ENCODE peak calls at places on chromosomes 3 and 15, in seven cellular contexts. One of them, this sample, is unnamed.
A peak's percentile ranks its signal among the peaks of the same experiment; 100 is the strongest.

GRCh38 chr15:81018197-81018596 is 17.5 kb downstream of the TLNRD1 start:
- DNase-seq in H9: no peak
- DNase-seq in neuronal stem cell: no peak
- DNase-seq in trophoblast cell: no peak
- DNase-seq in H1: no peak
- DNase-seq in IMR-90: no peak
- DNase-seq in mesenchymal stem cell: no peak
- DNase-seq in this sample: no peak

GRCh38 chr15:72312605-72313447 is 7.1 kb downstream of the CELF6 start:
- DNase-seq in H9: peak; percentile 86
- DNase-seq in neuronal stem cell: peak; percentile 48
- DNase-seq in trophoblast cell: peak; percentile 73
- DNase-seq in H1: peak; percentile 70
- DNase-seq in IMR-90: peak; percentile 62
- DNase-seq in mesenchymal stem cell: peak; percentile 73
- DNase-seq in this sample: peak; percentile 86

GRCh38 chr15:80152896-80153876 is at the start of gene FAH:
- DNase-seq in H9: peak; percentile 51
- DNase-seq in neuronal stem cell: no peak
- DNase-seq in trophoblast cell: peak; percentile 69
- DNase-seq in H1: peak; percentile 62
- DNase-seq in IMR-90: peak; percentile 53
- DNase-seq in mesenchymal stem cell: peak; percentile 85
- DNase-seq in this sample: peak; percentile 62

GRCh38 chr3:124034016-124034808 is 42.3 kb upstream of the ROPN1 start:
- DNase-seq in H9: peak; percentile 41
- DNase-seq in neuronal stem cell: peak; percentile 36
- DNase-seq in trophoblast cell: no peak
- DNase-seq in H1: peak; percentile 63
- DNase-seq in IMR-90: no peak
- DNase-seq in mesenchymal stem cell: peak; percentile 6
- DNase-seq in this sample: peak; percentile 11

GRCh38 chr3:40008796-40009195 is 199.4 kb downstream of the MYRIP start:
- DNase-seq in H9: no peak
- DNase-seq in neuronal stem cell: no peak
- DNase-seq in trophoblast cell: no peak
- DNase-seq in H1: no peak
- DNase-seq in IMR-90: no peak
- DNase-seq in mesenchymal stem cell: no peak
- DNase-seq in this sample: no peak

GRCh38 chr3:116148881-116149530 is 296.3 kb downstream of the LSAMP start:
- DNase-seq in H9: no peak
- DNase-seq in neuronal stem cell: no peak
- DNase-seq in trophoblast cell: no peak
- DNase-seq in H1: no peak
- DNase-seq in IMR-90: peak; percentile 63
- DNase-seq in mesenchymal stem cell: peak; percentile 44
- DNase-seq in this sample: peak; percentile 13

GRCh38 chr3:81620813-81621212 is 140.6 kb downstream of the GBE1 start:
- DNase-seq in H9: no peak
- DNase-seq in neuronal stem cell: no peak
- DNase-seq in trophoblast cell: no peak
- DNase-seq in H1: no peak
- DNase-seq in IMR-90: no peak
- DNase-seq in mesenchymal stem cell: no peak
- DNase-seq in this sample: no peak

GRCh38 chr3:184145120-184145524 is 10.0 kb downstream of the EIF2B5 start:
- DNase-seq in H9: peak; percentile 62
- DNase-seq in neuronal stem cell: no peak
- DNase-seq in trophoblast cell: peak; percentile 43
- DNase-seq in H1: peak; percentile 62
- DNase-seq in IMR-90: peak; percentile 61
- DNase-seq in mesenchymal stem cell: peak; percentile 30
- DNase-seq in this sample: peak; percentile 79

GRCh38 chr3:127428344-127429001 is 140.6 kb upstream of the PRR20G start:
- DNase-seq in H9: peak; percentile 23
- DNase-seq in neuronal stem cell: no peak
- DNase-seq in trophoblast cell: no peak
- DNase-seq in H1: peak; percentile 37
- DNase-seq in IMR-90: no peak
- DNase-seq in mesenchymal stem cell: no peak
- DNase-seq in this sample: peak; percentile 28

GRCh38 chr15:65305776-65306175 is 1.3 kb downstream of the RNU5B-1 start:
- DNase-seq in H9: no peak
- DNase-seq in neuronal stem cell: no peak
- DNase-seq in trophoblast cell: no peak
- DNase-seq in H1: no peak
- DNase-seq in IMR-90: no peak
- DNase-seq in mesenchymal stem cell: peak; percentile 74
- DNase-seq in this sample: no peak

GRCh38 chr15:68210821-68211655 is 5.9 kb upstream of the CALML4 start:
- DNase-seq in H9: peak; percentile 83
- DNase-seq in neuronal stem cell: peak; percentile 61
- DNase-seq in trophoblast cell: no peak
- DNase-seq in H1: peak; percentile 96
- DNase-seq in IMR-90: peak; percentile 42
- DNase-seq in mesenchymal stem cell: peak; percentile 52
- DNase-seq in this sample: peak; percentile 74

GRCh38 chr15:65917407-65917756 is 48.1 kb downstream of the RAB11A start:
- DNase-seq in H9: no peak
- DNase-seq in neuronal stem cell: no peak
- DNase-seq in trophoblast cell: no peak
- DNase-seq in H1: no peak
- DNase-seq in IMR-90: no peak
- DNase-seq in mesenchymal stem cell: no peak
- DNase-seq in this sample: no peak

GRCh38 chr15:48695088-48695834 is 49.8 kb upstream of the FBN1 start:
- DNase-seq in H9: no peak
- DNase-seq in neuronal stem cell: no peak
- DNase-seq in trophoblast cell: peak; percentile 78
- DNase-seq in H1: no peak
- DNase-seq in IMR-90: peak; percentile 94
- DNase-seq in mesenchymal stem cell: peak; percentile 82
- DNase-seq in this sample: no peak

GRCh38 chr3:21745971-21746370 is 5.0 kb downstream of the ZNF385D start:
- DNase-seq in H9: no peak
- DNase-seq in neuronal stem cell: no peak
- DNase-seq in trophoblast cell: no peak
- DNase-seq in H1: no peak
- DNase-seq in IMR-90: peak; percentile 27
- DNase-seq in mesenchymal stem cell: no peak
- DNase-seq in this sample: no peak

GRCh38 chr3:128297401-128298138 is 144.3 kb downstream of the EEFSEC start:
- DNase-seq in H9: peak; percentile 18
- DNase-seq in neuronal stem cell: no peak
- DNase-seq in trophoblast cell: peak; percentile 92
- DNase-seq in H1: peak; percentile 23
- DNase-seq in IMR-90: peak; percentile 21
- DNase-seq in mesenchymal stem cell: peak; percentile 32
- DNase-seq in this sample: no peak

GRCh38 chr3:49110780-49111179 is 6.2 kb upstream of the QARS1 start:
- DNase-seq in H9: no peak
- DNase-seq in neuronal stem cell: no peak
- DNase-seq in trophoblast cell: no peak
- DNase-seq in H1: no peak
- DNase-seq in IMR-90: no peak
- DNase-seq in mesenchymal stem cell: no peak
- DNase-seq in this sample: no peak

GRCh38 chr3:100047455-100048141 is 66.7 kb downstream of the FILIP1L start:
- DNase-seq in H9: no peak
- DNase-seq in neuronal stem cell: no peak
- DNase-seq in trophoblast cell: peak; percentile 6
- DNase-seq in H1: no peak
- DNase-seq in IMR-90: peak; percentile 97
- DNase-seq in mesenchymal stem cell: peak; percentile 84
- DNase-seq in this sample: no peak

GRCh38 chr15:60840703-60841411 is 361.9 kb upstream of the ICE2 start:
- DNase-seq in H9: no peak
- DNase-seq in neuronal stem cell: no peak
- DNase-seq in trophoblast cell: no peak
- DNase-seq in H1: no peak
- DNase-seq in IMR-90: no peak
- DNase-seq in mesenchymal stem cell: no peak
- DNase-seq in this sample: no peak

GRCh38 chr15:79562538-79563298 is 130.6 kb downstream of the MINAR1 start:
- DNase-seq in H9: no peak
- DNase-seq in neuronal stem cell: no peak
- DNase-seq in trophoblast cell: no peak
- DNase-seq in H1: no peak
- DNase-seq in IMR-90: no peak
- DNase-seq in mesenchymal stem cell: no peak
- DNase-seq in this sample: no peak

GRCh38 chr15:74525328-74525727 is 15.7 kb upstream of the ARID3B start:
- DNase-seq in H9: no peak
- DNase-seq in neuronal stem cell: no peak
- DNase-seq in trophoblast cell: no peak
- DNase-seq in H1: no peak
- DNase-seq in IMR-90: no peak
- DNase-seq in mesenchymal stem cell: no peak
- DNase-seq in this sample: no peak

GRCh38 chr3:127836004-127836882 is 13.9 kb upstream of the MGLL start:
- DNase-seq in H9: no peak
- DNase-seq in neuronal stem cell: no peak
- DNase-seq in trophoblast cell: no peak
- DNase-seq in H1: no peak
- DNase-seq in IMR-90: no peak
- DNase-seq in mesenchymal stem cell: no peak
- DNase-seq in this sample: no peak

GRCh38 chr3:184586871-184587270 is 25.3 kb downstream of the EPHB3 start:
- DNase-seq in H9: no peak
- DNase-seq in neuronal stem cell: no peak
- DNase-seq in trophoblast cell: no peak
- DNase-seq in H1: no peak
- DNase-seq in IMR-90: no peak
- DNase-seq in mesenchymal stem cell: no peak
- DNase-seq in this sample: no peak

GRCh38 chr15:99059010-99059981 is 45.6 kb upstream of the SYNM start:
- DNase-seq in H9: peak; percentile 85
- DNase-seq in neuronal stem cell: peak; percentile 85
- DNase-seq in trophoblast cell: peak; percentile 27
- DNase-seq in H1: peak; percentile 86
- DNase-seq in IMR-90: peak; percentile 87
- DNase-seq in mesenchymal stem cell: peak; percentile 90
- DNase-seq in this sample: peak; percentile 96

DNA sequence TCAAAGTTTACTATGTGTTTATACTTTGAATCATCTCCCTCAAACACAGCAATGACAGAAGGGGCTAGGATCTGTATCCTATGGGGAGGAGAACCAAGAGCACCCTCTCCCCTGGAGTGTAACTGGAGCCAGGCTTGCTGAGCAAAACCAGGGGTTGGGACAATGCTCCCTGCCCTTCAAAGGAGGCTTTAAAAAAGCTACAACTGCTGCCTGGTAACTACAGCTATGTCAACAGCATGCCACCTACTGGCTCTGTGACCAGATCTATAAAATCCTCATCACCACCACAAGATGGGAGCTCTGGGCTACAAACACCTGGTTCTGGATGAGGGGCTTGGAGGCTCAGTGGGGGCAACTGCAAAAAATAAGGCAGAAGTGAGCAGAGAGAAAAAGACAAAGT is 61.9 kb downstream of the ANO10 start:
- DNase-seq in H9: no peak
- DNase-seq in neuronal stem cell: no peak
- DNase-seq in trophoblast cell: no peak
- DNase-seq in H1: no peak
- DNase-seq in IMR-90: peak; percentile 9
- DNase-seq in mesenchymal stem cell: no peak
- DNase-seq in this sample: peak; percentile 58
- H2BK120ac ChIP-seq in H9: no peak overlapping the region
- H2BK120ac ChIP-seq in neuronal stem cell: no peak overlapping the region
- H2BK120ac ChIP-seq in trophoblast cell: no peak overlapping the region
- H2BK120ac ChIP-seq in H1: no peak overlapping the region
- H2BK120ac ChIP-seq in IMR-90: no peak overlapping the region
- H2BK120ac ChIP-seq in mesenchymal stem cell: no peak overlapping the region
- H2BK120ac ChIP-seq in this sample: no peak overlapping the region

DNA sequence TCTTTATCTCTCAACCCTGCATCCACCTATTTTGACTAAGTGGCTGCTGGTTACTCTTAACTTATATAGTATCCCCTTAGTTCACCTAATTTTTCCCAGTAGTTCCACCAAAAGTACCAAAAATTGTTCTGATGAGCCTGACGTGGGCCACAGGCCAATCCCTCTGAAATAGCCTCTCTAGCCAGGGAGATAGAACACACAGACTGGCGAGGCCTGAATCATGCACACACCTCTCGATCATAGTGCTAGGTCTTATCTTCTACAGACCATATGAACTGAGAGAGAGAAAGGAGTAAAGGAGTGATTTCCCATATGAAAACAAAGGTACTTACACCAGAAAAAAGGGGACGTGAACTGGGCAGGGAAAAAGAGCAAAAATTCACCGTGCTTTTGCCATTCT is 72.5 kb upstream of the ADAMTS9 start:
- DNase-seq in H9: no peak
- DNase-seq in neuronal stem cell: no peak
- DNase-seq in trophoblast cell: no peak
- DNase-seq in H1: no peak
- DNase-seq in IMR-90: no peak
- DNase-seq in mesenchymal stem cell: no peak
- DNase-seq in this sample: no peak
- H2BK120ac ChIP-seq in H9: no peak overlapping the region
- H2BK120ac ChIP-seq in neuronal stem cell: no peak overlapping the region
- H2BK120ac ChIP-seq in trophoblast cell: no peak overlapping the region
- H2BK120ac ChIP-seq in H1: no peak overlapping the region
- H2BK120ac ChIP-seq in IMR-90: no peak overlapping the region
- H2BK120ac ChIP-seq in mesenchymal stem cell: no peak overlapping the region
- H2BK120ac ChIP-seq in this sample: no peak overlapping the region

DNA sequence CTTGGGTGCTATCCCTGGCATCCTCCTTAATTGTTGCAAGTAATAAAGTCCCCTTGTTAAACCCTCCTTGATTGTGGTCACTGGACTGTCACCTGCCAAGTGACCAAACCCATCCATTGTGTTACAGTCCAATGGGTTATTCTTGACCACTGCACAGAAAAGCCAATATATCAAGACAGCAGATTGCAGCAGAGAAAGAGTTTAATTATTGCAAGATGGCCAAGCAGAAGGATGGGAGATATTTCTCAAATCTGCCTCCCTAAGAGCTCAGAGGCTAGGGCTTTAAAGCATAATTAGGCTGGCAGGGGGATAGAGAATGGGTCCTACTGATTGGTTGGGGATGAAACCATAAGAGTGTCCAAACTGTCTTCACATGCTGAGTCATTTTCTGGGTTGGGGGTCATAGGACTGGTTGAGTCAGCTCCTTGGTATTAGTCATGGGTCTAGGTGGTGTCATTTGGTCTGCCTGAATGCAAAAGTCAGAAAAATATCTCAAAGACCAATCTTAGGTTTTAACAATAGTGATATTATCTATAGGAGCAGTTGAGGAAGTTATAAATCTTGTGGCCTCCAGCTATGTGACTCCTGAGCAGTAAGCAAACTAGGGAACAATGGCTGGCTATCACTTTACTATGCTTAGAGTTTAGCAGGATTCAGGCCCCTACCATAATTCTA is 19.1 kb upstream of the XYLB start:
- DNase-seq in H9: no peak
- DNase-seq in neuronal stem cell: no peak
- DNase-seq in trophoblast cell: peak; percentile 40
- DNase-seq in H1: no peak
- DNase-seq in IMR-90: peak; percentile 56
- DNase-seq in mesenchymal stem cell: peak; percentile 50
- DNase-seq in this sample: peak; percentile 25
- H2BK120ac ChIP-seq in H9: no peak overlapping the region
- H2BK120ac ChIP-seq in neuronal stem cell: no peak overlapping the region
- H2BK120ac ChIP-seq in trophoblast cell: no peak overlapping the region
- H2BK120ac ChIP-seq in H1: no peak overlapping the region
- H2BK120ac ChIP-seq in IMR-90: no peak overlapping the region
- H2BK120ac ChIP-seq in mesenchymal stem cell: no peak overlapping the region
- H2BK120ac ChIP-seq in this sample: no peak overlapping the region

GRCh38 chr3:79367066-79367465 is 400.7 kb downstream of the ROBO1 start:
- DNase-seq in H9: no peak
- DNase-seq in neuronal stem cell: no peak
- DNase-seq in trophoblast cell: peak; percentile 73
- DNase-seq in H1: no peak
- DNase-seq in IMR-90: peak; percentile 87
- DNase-seq in mesenchymal stem cell: peak; percentile 67
- DNase-seq in this sample: no peak
- H2BK120ac ChIP-seq in H9: no peak overlapping the region
- H2BK120ac ChIP-seq in neuronal stem cell: no peak overlapping the region
- H2BK120ac ChIP-seq in trophoblast cell: no peak overlapping the region
- H2BK120ac ChIP-seq in H1: no peak overlapping the region
- H2BK120ac ChIP-seq in IMR-90: peak overlapping the region; percentile 13
- H2BK120ac ChIP-seq in mesenchymal stem cell: no peak overlapping the region
- H2BK120ac ChIP-seq in this sample: no peak overlapping the region